ENCODE peak calls at places on chromosomes 2 and 18, in five cellular contexts. T, H, N, C and G are unnamed samples.

GRCh38 chr2:21356076-21356856 is 232.5 kb downstream of the TDRD15 start:
- DNase-seq in T (no peak), H (no peak), N (no peak), C (no peak), G (no peak)

GRCh38 chr18:23283933-23284430 is 148.7 kb downstream of the CABLES1 start:
- DNase-seq in T (no peak), H (no peak), N (no peak), C (no peak), G (no peak)

GRCh38 chr2:233807966-233808892 is 30.1 kb downstream of the MROH2A start:
- DNase-seq in T (no peak), H (no peak), N (no peak), C (no peak), G (no peak)

GRCh38 chr2:218400167-218400929 is 680 bp downstream of the CTDSP1 start:
- DNase-seq in T (peak), H (no peak), N (peak), C (peak), G (peak)

GRCh38 chr2:16653799-16654198 is 11.8 kb downstream of the CYRIA start:
- DNase-seq in T (no peak), H (no peak), N (no peak), C (no peak), G (no peak)

GRCh38 chr2:112692496-112692911 is 28.3 kb upstream of the NT5DC4 start:
- DNase-seq in T (peak), H (no peak), N (peak), C (peak), G (peak)

GRCh38 chr2:33909945-33910344 is 310.8 kb upstream of the FAM98A start:
- DNase-seq in T (no peak), H (no peak), N (no peak), C (no peak), G (no peak)

GRCh38 chr2:39620067-39620466 is 45.6 kb upstream of the TMEM178A start:
- DNase-seq in T (peak), H (no peak), N (peak), C (peak), G (peak)

GRCh38 chr2:222424281-222424728 is at the start of gene SGPP2:
- DNase-seq in T (no peak), H (no peak), N (peak), C (no peak), G (no peak)

GRCh38 chr2:128377071-128377910 is 58.6 kb upstream of the HS6ST1 start:
- DNase-seq in T (no peak), H (no peak), N (no peak), C (no peak), G (no peak)

GRCh38 chr2:166170356-166170755 is 42.5 kb upstream of the SCN1A start:
- DNase-seq in T (no peak), H (no peak), N (no peak), C (no peak), G (no peak)

GRCh38 chr2:25368650-25369049 is 26.9 kb upstream of the DNMT3A start:
- DNase-seq in T (no peak), H (no peak), N (no peak), C (no peak), G (no peak)

GRCh38 chr2:74555610-74556103 is 1.1 kb downstream of the DOK1 start:
- DNase-seq in T (no peak), H (no peak), N (no peak), C (peak), G (no peak)

GRCh38 chr18:62536005-62536404 is 13.2 kb downstream of the ZCCHC2 start:
- DNase-seq in T (no peak), H (no peak), N (no peak), C (no peak), G (no peak)

GRCh38 chr2:25341031-25341727 is 546 bp downstream of the DNMT3A start:
- DNase-seq in T (peak), H (no peak), N (peak), C (peak), G (peak)

GRCh38 chr2:24625728-24626484 is 134.9 kb downstream of the NCOA1 start:
- DNase-seq in T (no peak), H (no peak), N (no peak), C (no peak), G (no peak)

GRCh38 chr2:158103358-158104021 is 1.8 kb downstream of the UPP2 start:
- DNase-seq in T (no peak), H (no peak), N (no peak), C (no peak), G (no peak)

GRCh38 chr2:43041167-43041566 is 185.2 kb downstream of the ZFP36L2 start:
- DNase-seq in T (no peak), H (no peak), N (peak), C (no peak), G (peak)

GRCh38 chr18:58386780-58387179 is 242.1 kb downstream of the ALPK2 start:
- DNase-seq in T (no peak), H (no peak), N (no peak), C (no peak), G (no peak)

GRCh38 chr2:181859123-181859522 is 32.4 kb upstream of the ITPRID2 start:
- DNase-seq in T (no peak), H (no peak), N (no peak), C (no peak), G (peak)

GRCh38 chr2:170815746-170816498 is 765 bp upstream of the GAD1 start:
- DNase-seq in T (peak), H (peak), N (peak), C (peak), G (peak)